ENCODE peak calls at places on chromosomes 5 and 9, in seven cellular contexts. One of them, this sample, is unnamed.

GRCh38 chr5:15009420-15009819 is 137.8 kb upstream of the ANKH start:
- DNase-seq in uterus: no peak
- DNase-seq in IMR-90: peak; percentile 69
- DNase-seq in SJSA1: peak; percentile 54
- DNase-seq in fibroblast of lung: peak; percentile 79
- DNase-seq in effector memory CD4-positive, alpha-beta T cell: no peak
- DNase-seq in lower lobe of right lung: no peak
- DNase-seq in this sample: peak; percentile 67

GRCh38 chr5:133427121-133427777 is 185.1 kb downstream of the FSTL4 start:
- DNase-seq in uterus: no peak
- DNase-seq in IMR-90: peak; percentile 8
- DNase-seq in SJSA1: no peak
- DNase-seq in fibroblast of lung: peak; percentile 45
- DNase-seq in effector memory CD4-positive, alpha-beta T cell: no peak
- DNase-seq in lower lobe of right lung: no peak
- DNase-seq in this sample: no peak

GRCh38 chr9:117104972-117105495 is 309.8 kb downstream of the ASTN2 start:
- DNase-seq in uterus: no peak
- DNase-seq in IMR-90: peak; percentile 4
- DNase-seq in SJSA1: no peak
- DNase-seq in fibroblast of lung: peak; percentile 5
- DNase-seq in effector memory CD4-positive, alpha-beta T cell: no peak
- DNase-seq in lower lobe of right lung: no peak
- DNase-seq in this sample: no peak

GRCh38 chr5:113017891-113018635 is 41.5 kb downstream of the DCP2 start:
- DNase-seq in uterus: no peak
- DNase-seq in IMR-90: no peak
- DNase-seq in SJSA1: no peak
- DNase-seq in fibroblast of lung: peak; percentile 92
- DNase-seq in effector memory CD4-positive, alpha-beta T cell: no peak
- DNase-seq in lower lobe of right lung: no peak
- DNase-seq in this sample: no peak

GRCh38 chr5:72608297-72608696 is 101.1 kb upstream of the ZNF366 start:
- DNase-seq in uterus: no peak
- DNase-seq in IMR-90: peak; percentile 76
- DNase-seq in SJSA1: no peak
- DNase-seq in fibroblast of lung: peak; percentile 49
- DNase-seq in effector memory CD4-positive, alpha-beta T cell: no peak
- DNase-seq in lower lobe of right lung: no peak
- DNase-seq in this sample: peak; percentile 58

GRCh38 chr5:99058466-99058865 is 129.7 kb upstream of the CHD1 start:
- DNase-seq in uterus: no peak
- DNase-seq in IMR-90: peak; percentile 15
- DNase-seq in SJSA1: no peak
- DNase-seq in fibroblast of lung: peak; percentile 16
- DNase-seq in effector memory CD4-positive, alpha-beta T cell: no peak
- DNase-seq in lower lobe of right lung: no peak
- DNase-seq in this sample: no peak

GRCh38 chr5:69368458-69369368 is 607 bp downstream of the AK6 start:
- DNase-seq in uterus: no peak
- DNase-seq in IMR-90: peak; percentile 54
- DNase-seq in SJSA1: no peak
- DNase-seq in fibroblast of lung: peak; percentile 59
- DNase-seq in effector memory CD4-positive, alpha-beta T cell: peak; percentile 17
- DNase-seq in lower lobe of right lung: no peak
- DNase-seq in this sample: no peak

GRCh38 chr9:100595391-100596199 is 17.7 kb downstream of the CAVIN4 start:
- DNase-seq in uterus: no peak
- DNase-seq in IMR-90: peak; percentile 70
- DNase-seq in SJSA1: no peak
- DNase-seq in fibroblast of lung: peak; percentile 44
- DNase-seq in effector memory CD4-positive, alpha-beta T cell: no peak
- DNase-seq in lower lobe of right lung: no peak
- DNase-seq in this sample: peak; percentile 88

GRCh38 chr5:38807570-38808461 is 38.0 kb upstream of the OSMR start:
- DNase-seq in uterus: no peak
- DNase-seq in IMR-90: peak; percentile 77
- DNase-seq in SJSA1: no peak
- DNase-seq in fibroblast of lung: peak; percentile 79
- DNase-seq in effector memory CD4-positive, alpha-beta T cell: no peak
- DNase-seq in lower lobe of right lung: no peak
- DNase-seq in this sample: no peak

GRCh38 chr5:143401846-143402463 is 1.5 kb downstream of the NR3C1 start:
- DNase-seq in uterus: no peak
- DNase-seq in IMR-90: peak; percentile 20
- DNase-seq in SJSA1: no peak
- DNase-seq in fibroblast of lung: no peak
- DNase-seq in effector memory CD4-positive, alpha-beta T cell: peak; percentile 32
- DNase-seq in lower lobe of right lung: no peak
- DNase-seq in this sample: peak; percentile 59
- H3K4me1 ChIP-seq in uterus: no peaks in the 10 kb centered on the region
- H3K4me1 ChIP-seq in IMR-90: peaks cover 7% of the 10 kb centered on the region
- H3K4me1 ChIP-seq in SJSA1: peaks cover 50% of the 10 kb centered on the region
- H3K4me1 ChIP-seq in fibroblast of lung: no peaks in the 10 kb centered on the region
- H3K4me1 ChIP-seq in effector memory CD4-positive, alpha-beta T cell: peaks cover 21% of the 10 kb centered on the region
- H3K4me1 ChIP-seq in lower lobe of right lung: peaks cover 46% of the 10 kb centered on the region
- H3K4me1 ChIP-seq in this sample: peaks cover 11% of the 10 kb centered on the region

DNA sequence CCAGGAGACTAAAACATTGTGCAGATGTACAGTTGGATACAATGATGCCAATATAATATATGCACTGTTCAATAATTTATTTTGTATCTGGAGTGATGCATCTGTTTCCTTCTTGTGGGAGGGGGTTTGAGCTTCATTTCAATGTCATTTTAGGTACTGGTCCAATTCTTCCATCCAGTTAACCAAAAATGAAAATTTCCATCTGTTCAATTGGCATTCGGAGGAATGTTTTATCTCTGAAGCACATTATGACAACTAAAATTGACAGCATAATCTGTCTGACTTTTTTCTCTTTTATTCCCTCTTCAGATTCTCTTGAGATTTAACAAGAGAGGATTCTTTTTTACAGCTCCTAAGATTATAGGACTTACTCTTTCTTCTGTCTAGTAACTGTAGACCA is 57.6 kb downstream of the NDUFAF2 start:
- DNase-seq in uterus: no peak
- DNase-seq in IMR-90: no peak
- DNase-seq in SJSA1: no peak
- DNase-seq in fibroblast of lung: no peak
- DNase-seq in effector memory CD4-positive, alpha-beta T cell: no peak
- DNase-seq in lower lobe of right lung: no peak
- DNase-seq in this sample: no peak
- H3K4me1 ChIP-seq in uterus: no peaks in the 10 kb centered on the region
- H3K4me1 ChIP-seq in IMR-90: no peaks in the 10 kb centered on the region
- H3K4me1 ChIP-seq in SJSA1: no peaks in the 10 kb centered on the region
- H3K4me1 ChIP-seq in fibroblast of lung: no peaks in the 10 kb centered on the region
- H3K4me1 ChIP-seq in effector memory CD4-positive, alpha-beta T cell: no peaks in the 10 kb centered on the region
- H3K4me1 ChIP-seq in lower lobe of right lung: no peaks in the 10 kb centered on the region
- H3K4me1 ChIP-seq in this sample: no peaks in the 10 kb centered on the region

GRCh38 chr5:150141544-150142188 is 14.0 kb downstream of the PDGFRB start:
- DNase-seq in uterus: no peak
- DNase-seq in IMR-90: peak; percentile 93
- DNase-seq in SJSA1: peak; percentile 92
- DNase-seq in fibroblast of lung: peak; percentile 88
- DNase-seq in effector memory CD4-positive, alpha-beta T cell: no peak
- DNase-seq in lower lobe of right lung: no peak
- DNase-seq in this sample: no peak
- H3K4me1 ChIP-seq in uterus: peaks cover 57% of the 10 kb centered on the region
- H3K4me1 ChIP-seq in IMR-90: peaks cover 70% of the 10 kb centered on the region
- H3K4me1 ChIP-seq in SJSA1: peaks cover 96% of the 10 kb centered on the region
- H3K4me1 ChIP-seq in fibroblast of lung: peaks cover 84% of the 10 kb centered on the region
- H3K4me1 ChIP-seq in effector memory CD4-positive, alpha-beta T cell: no peaks in the 10 kb centered on the region
- H3K4me1 ChIP-seq in lower lobe of right lung: peaks cover 74% of the 10 kb centered on the region
- H3K4me1 ChIP-seq in this sample: peaks cover 78% of the 10 kb centered on the region

GRCh38 chr5:132227235-132227484 is 493 bp downstream of the P4HA2 start:
- DNase-seq in uterus: no peak
- DNase-seq in IMR-90: no peak
- DNase-seq in SJSA1: no peak
- DNase-seq in fibroblast of lung: no peak
- DNase-seq in effector memory CD4-positive, alpha-beta T cell: no peak
- DNase-seq in lower lobe of right lung: no peak
- DNase-seq in this sample: peak; percentile 74
- H3K4me1 ChIP-seq in uterus: peaks cover 31% of the 10 kb centered on the region
- H3K4me1 ChIP-seq in IMR-90: peaks cover 31% of the 10 kb centered on the region
- H3K4me1 ChIP-seq in SJSA1: peaks cover 34% of the 10 kb centered on the region
- H3K4me1 ChIP-seq in fibroblast of lung: peaks cover 33% of the 10 kb centered on the region
- H3K4me1 ChIP-seq in effector memory CD4-positive, alpha-beta T cell: peaks cover 6% of the 10 kb centered on the region
- H3K4me1 ChIP-seq in lower lobe of right lung: peaks cover 53% of the 10 kb centered on the region
- H3K4me1 ChIP-seq in this sample: peaks cover 36% of the 10 kb centered on the region

GRCh38 chr5:16702964-16703363 is 86.2 kb upstream of the RETREG1 start:
- DNase-seq in uterus: no peak
- DNase-seq in IMR-90: no peak
- DNase-seq in SJSA1: no peak
- DNase-seq in fibroblast of lung: no peak
- DNase-seq in effector memory CD4-positive, alpha-beta T cell: no peak
- DNase-seq in lower lobe of right lung: no peak
- DNase-seq in this sample: no peak

GRCh38 chr5:16704945-16705344 is 88.1 kb upstream of the RETREG1 start:
- DNase-seq in uterus: no peak
- DNase-seq in IMR-90: no peak
- DNase-seq in SJSA1: no peak
- DNase-seq in fibroblast of lung: no peak
- DNase-seq in effector memory CD4-positive, alpha-beta T cell: no peak
- DNase-seq in lower lobe of right lung: no peak
- DNase-seq in this sample: no peak

GRCh38 chr5:16701134-16702094 is 84.6 kb upstream of the RETREG1 start:
- DNase-seq in uterus: no peak
- DNase-seq in IMR-90: no peak
- DNase-seq in SJSA1: no peak
- DNase-seq in fibroblast of lung: no peak
- DNase-seq in effector memory CD4-positive, alpha-beta T cell: no peak
- DNase-seq in lower lobe of right lung: no peak
- DNase-seq in this sample: no peak

GRCh38 chr5:16695779-16696178 is 79.0 kb upstream of the RETREG1 start:
- DNase-seq in uterus: no peak
- DNase-seq in IMR-90: no peak
- DNase-seq in SJSA1: no peak
- DNase-seq in fibroblast of lung: no peak
- DNase-seq in effector memory CD4-positive, alpha-beta T cell: no peak
- DNase-seq in lower lobe of right lung: no peak
- DNase-seq in this sample: no peak

GRCh38 chr5:16700081-16700480 is 83.3 kb upstream of the RETREG1 start:
- DNase-seq in uterus: no peak
- DNase-seq in IMR-90: no peak
- DNase-seq in SJSA1: no peak
- DNase-seq in fibroblast of lung: no peak
- DNase-seq in effector memory CD4-positive, alpha-beta T cell: no peak
- DNase-seq in lower lobe of right lung: no peak
- DNase-seq in this sample: no peak
- H3K4me1 ChIP-seq in uterus: no peaks in the 10 kb centered on the region
- H3K4me1 ChIP-seq in IMR-90: peaks cover 2% of the 10 kb centered on the region
- H3K4me1 ChIP-seq in SJSA1: peaks cover 3% of the 10 kb centered on the region
- H3K4me1 ChIP-seq in fibroblast of lung: no peaks in the 10 kb centered on the region
- H3K4me1 ChIP-seq in effector memory CD4-positive, alpha-beta T cell: no peaks in the 10 kb centered on the region
- H3K4me1 ChIP-seq in lower lobe of right lung: no peaks in the 10 kb centered on the region
- H3K4me1 ChIP-seq in this sample: no peaks in the 10 kb centered on the region

This sample was measured in SJCRH30.